ENCODE peak calls at places on chromosomes 6 and 20, in ten cellular contexts. C, W, X, Z, B, O, D, S, H and L are unnamed samples.

GRCh38 chr6:4776493-4776966 is 326 bp downstream of the CDYL start:
- DNase-seq in Z (peak), S (no peak), D (no peak), C (no peak), O (no peak), W (no peak), B (no peak), X (peak), H (peak), L (peak)

GRCh38 chr20:32763202-32763999 is 1.2 kb downstream of the DNMT3B start:
- DNase-seq in W (no peak), H (no peak), B (no peak), S (no peak), X (peak), D (no peak), Z (no peak), O (no peak), C (no peak), L (peak)

GRCh38 chr6:169556758-169557505 is 144.9 kb downstream of the WDR27 start:
- DNase-seq in S (no peak), Z (no peak), D (no peak), B (no peak), O (no peak), C (no peak), H (no peak), X (no peak), W (no peak), L (peak)

GRCh38 chr20:50191566-50192363 is 1.1 kb downstream of the CEBPB start:
- DNase-seq in Z (peak), S (no peak), H (peak), X (peak), O (peak), D (no peak), B (peak), W (no peak), C (peak), L (peak)

GRCh38 chr6:145148392-145149175 is 586.7 kb downstream of the EPM2A start:
- DNase-seq in S (no peak), D (no peak), X (peak), H (no peak), Z (peak), O (peak), C (no peak), W (peak), B (peak), L (no peak)

GRCh38 chr20:62006482-62006881 is 59.2 kb downstream of the TAF4 start:
- DNase-seq in O (no peak), S (no peak), Z (no peak), X (no peak), D (no peak), C (no peak), W (no peak), H (no peak), B (no peak), L (no peak)

GRCh38 chr20:24756292-24757025 is 192.6 kb upstream of the CST7 start:
- DNase-seq in Z (no peak), W (no peak), S (no peak), D (no peak), H (no peak), O (no peak), X (no peak), C (no peak), B (no peak), L (no peak)

GRCh38 chr6:54970337-54970736 is 123.8 kb downstream of the FAM83B start:
- DNase-seq in H (no peak), D (no peak), B (no peak), W (no peak), C (no peak), O (no peak), S (no peak), X (no peak), Z (no peak), L (no peak)

GRCh38 chr20:62898970-62899632 is 27.2 kb downstream of the DIDO1 start:
- DNase-seq in C (no peak), H (no peak), B (no peak), W (no peak), O (no peak), S (peak), X (no peak), D (no peak), Z (no peak), L (peak)

GRCh38 chr20:29689411-29690225 is 1567.8 kb upstream of the DEFB115 start:
- DNase-seq in Z (no peak), O (no peak), D (no peak), B (no peak), X (peak), W (no peak), H (no peak), C (peak), S (no peak), L (no peak)

GRCh38 chr6:125930810-125931418 is 25.7 kb upstream of the HINT3 start:
- DNase-seq in X (peak), S (no peak), Z (no peak), O (no peak), B (no peak), W (no peak), D (peak), C (no peak), H (no peak), L (no peak)

GRCh38 chr6:162773996-162774395 is 46.2 kb downstream of the PACRG start:
- DNase-seq in H (no peak), X (no peak), S (no peak), W (no peak), Z (no peak), D (no peak), C (no peak), B (no peak), O (no peak), L (no peak)

GRCh38 chr6:158369241-158369640 is 57.0 kb downstream of the TULP4 start:
- DNase-seq in W (no peak), X (no peak), C (no peak), Z (no peak), H (no peak), O (no peak), S (no peak), D (no peak), B (peak), L (no peak)

GRCh38 chr6:99590728-99591672 is 15.6 kb upstream of the PRDM13 start:
- DNase-seq in W (no peak), O (no peak), C (no peak), X (peak), B (no peak), D (no peak), H (no peak), Z (no peak), S (no peak), L (no peak)

GRCh38 chr20:25284131-25284601 is 36.3 kb downstream of the PYGB start:
- DNase-seq in W (no peak), Z (no peak), O (no peak), S (no peak), C (peak), B (no peak), H (no peak), X (no peak), D (no peak), L (no peak)

GRCh38 chr6:55012454-55012853 is 161.9 kb upstream of the HCRTR2 start:
- DNase-seq in Z (no peak), C (no peak), D (no peak), X (no peak), O (no peak), B (no peak), S (no peak), W (no peak), H (no peak), L (no peak)

GRCh38 chr20:44717986-44718385 is 2.8 kb downstream of the CCN5 start:
- DNase-seq in O (no peak), B (no peak), X (no peak), D (no peak), S (no peak), H (no peak), Z (peak), W (no peak), C (no peak), L (no peak)

GRCh38 chr6:170459451-170459850 is 93.7 kb downstream of the PSMB1 start:
- DNase-seq in S (no peak), X (peak), O (no peak), W (no peak), B (no peak), D (no peak), C (no peak), Z (no peak), H (no peak), L (no peak)

GRCh38 chr20:48686238-48687096 is 141.3 kb downstream of the PREX1 start:
- DNase-seq in X (peak), C (no peak), S (no peak), O (no peak), H (no peak), D (no peak), Z (no peak), W (peak), B (no peak), L (no peak)

GRCh38 chr6:156866181-156866862 is 89.1 kb downstream of the ARID1B start:
- DNase-seq in W (no peak), Z (no peak), H (no peak), C (no peak), X (no peak), O (no peak), D (no peak), B (no peak), S (no peak), L (no peak)

GRCh38 chr20:3047486-3048419 is 1.9 kb downstream of the MRPS26 start:
- DNase-seq in Z (no peak), H (no peak), S (no peak), D (no peak), B (no peak), O (no peak), W (no peak), X (no peak), C (no peak), L (no peak)

GRCh38 chr6:159056432-159056831 is 11.6 kb upstream of the TAGAP start:
- DNase-seq in S (no peak), B (no peak), C (no peak), W (no peak), O (no peak), X (no peak), Z (peak), H (no peak), D (no peak), L (no peak)

GRCh38 chr6:95318137-95318536 is 259.2 kb upstream of the MANEA start:
- DNase-seq in D (no peak), X (no peak), Z (no peak), W (no peak), C (no peak), H (no peak), S (no peak), O (no peak), B (no peak), L (no peak)

GRCh38 chr6:149061933-149062332 is 255.6 kb upstream of the TAB2 start:
- DNase-seq in S (no peak), D (no peak), O (no peak), H (no peak), C (no peak), B (no peak), W (no peak), Z (no peak), X (no peak), L (no peak)

GRCh38 chr6:32085759-32086458 is 23.2 kb downstream of the TNXB start:
- DNase-seq in H (no peak), S (no peak), B (no peak), Z (no peak), C (no peak), W (no peak), X (no peak), O (no peak), D (no peak), L (no peak)

GRCh38 chr20:12049125-12049524 is 131.4 kb downstream of the BTBD3 start:
- DNase-seq in D (peak), O (no peak), B (no peak), Z (no peak), X (peak), W (peak), H (no peak), C (no peak), S (no peak), L (no peak)

GRCh38 chr6:31170600-31170881 is at the start of gene POU5F1:
- DNase-seq in S (no peak), C (no peak), W (no peak), Z (no peak), O (no peak), B (no peak), H (no peak), X (no peak), D (no peak), L (no peak)

GRCh38 chr20:23625236-23625964 is 12.4 kb downstream of the CST3 start:
- DNase-seq in W (no peak), D (no peak), X (no peak), S (no peak), H (no peak), C (no peak), B (no peak), Z (no peak), O (no peak), L (no peak)

GRCh38 chr6:56459030-56459805 is 183.5 kb downstream of the DST start:
- DNase-seq in D (no peak), C (no peak), X (peak), H (no peak), O (no peak), S (no peak), Z (no peak), B (no peak), W (no peak), L (no peak)

GRCh38 chr6:28371706-28372451 is 22.1 kb downstream of the ZKSCAN3 start:
- DNase-seq in H (no peak), B (peak), D (no peak), O (no peak), S (no peak), C (no peak), W (no peak), Z (no peak), X (no peak), L (no peak)

GRCh38 chr6:91126876-91127275 is 540.0 kb upstream of the MAP3K7 start:
- DNase-seq in X (no peak), B (no peak), H (no peak), C (no peak), O (no peak), S (no peak), W (no peak), D (no peak), Z (no peak), L (no peak)